ENCODE peak calls at places on chromosomes 13 and 19, in six cellular contexts. Y is suprapubic skin, M is GM12891, R is A549, V is right lobe of liver, Q is transverse colon. F is an unnamed sample.

GRCh38 chr13:98665638-98665995 is 86.9 kb downstream of the SLC15A1 start:
- DNase-seq in Q (no peak), Y (no peak), R (no peak), V (no peak), M (no peak), F (no peak)

GRCh38 chr13:111658150-111659100 is 338.0 kb downstream of the TEX29 start:
- DNase-seq in R (no peak), Q (no peak), V (no peak), M (no peak), Y (no peak), F (no peak)

GRCh38 chr13:30792257-30793000 is 57.1 kb downstream of the ALOX5AP start:
- DNase-seq in Q (peak), M (no peak), R (peak), Y (peak), V (peak), F (peak)

GRCh38 chr19:53037101-53038097 is 7.1 kb upstream of the ERVV-2 start:
- DNase-seq in Q (no peak), Y (no peak), V (no peak), R (no peak), M (no peak), F (no peak)

GRCh38 chr19:42284066-42284501 is 15.0 kb downstream of the CIC start:
- DNase-seq in R (peak), Q (peak), Y (peak), V (peak), M (peak), F (peak)

GRCh38 chr13:79779761-79780160 is 298.8 kb downstream of the NDFIP2 start:
- DNase-seq in M (no peak), V (no peak), Y (no peak), Q (peak), R (no peak), F (no peak)

GRCh38 chr19:50975766-50976165 is 6.4 kb upstream of the KLK6 start:
- DNase-seq in Q (no peak), M (no peak), V (no peak), R (peak), Y (no peak), F (peak)

GRCh38 chr13:98466634-98467236 is 110.2 kb downstream of the STK24 start:
- DNase-seq in R (peak), Q (peak), Y (peak), V (no peak), M (no peak), F (peak)

GRCh38 chr13:35160921-35161320 is 218.9 kb downstream of the NBEA start:
- DNase-seq in V (no peak), R (no peak), Q (no peak), Y (no peak), M (no peak), F (no peak)

GRCh38 chr13:39266426-39266825 is 228.2 kb downstream of the NHLRC3 start:
- DNase-seq in R (no peak), Q (no peak), Y (no peak), V (no peak), M (no peak), F (no peak)

GRCh38 chr13:40187324-40187795 is 479.1 kb downstream of the FOXO1 start:
- DNase-seq in M (no peak), Y (no peak), R (no peak), V (no peak), Q (no peak), F (no peak)

GRCh38 chr19:33675501-33676124 is 53.9 kb downstream of the CHST8 start:
- DNase-seq in Y (peak), R (no peak), Q (no peak), M (no peak), V (no peak), F (no peak)

GRCh38 chr13:73141292-73141771 is 82.5 kb downstream of the KLF5 start:
- DNase-seq in Y (no peak), V (no peak), Q (no peak), M (no peak), R (no peak), F (no peak)

GRCh38 chr13:48156466-48156865 is 61.6 kb upstream of the MED4 start:
- DNase-seq in Y (peak), V (no peak), R (no peak), M (no peak), Q (peak), F (no peak)

GRCh38 chr13:95524270-95524901 is 28.1 kb upstream of the CLDN10 start:
- DNase-seq in V (no peak), R (no peak), Q (no peak), M (no peak), Y (no peak), F (no peak)

GRCh38 chr13:36673838-36674326 is at the start of gene SERTM1:
- DNase-seq in R (no peak), Y (no peak), M (no peak), Q (no peak), V (no peak), F (no peak)

GRCh38 chr13:75495938-75496337 is 14.0 kb upstream of the TBC1D4 start:
- DNase-seq in M (no peak), Q (no peak), V (no peak), R (no peak), Y (no peak), F (no peak)

GRCh38 chr13:99605417-99606321 is 104.4 kb downstream of the TM9SF2 start:
- DNase-seq in R (peak), Q (peak), V (peak), Y (no peak), M (peak), F (peak)

GRCh38 chr13:21826214-21827015 is 155.5 kb downstream of the FGF9 start:
- DNase-seq in V (no peak), Q (no peak), M (no peak), R (no peak), Y (no peak), F (no peak)

GRCh38 chr13:42497798-42498197 is 76.2 kb upstream of the TNFSF11 start:
- DNase-seq in M (peak), Y (no peak), R (no peak), Q (no peak), V (no peak), F (no peak)

GRCh38 chr13:41658057-41658642 is 200.8 kb downstream of the RGCC start:
- DNase-seq in R (no peak), Q (no peak), V (no peak), Y (no peak), M (no peak), F (no peak)

GRCh38 chr13:94419304-94419943 is 60.1 kb downstream of the DCT start:
- DNase-seq in R (no peak), V (no peak), Y (no peak), M (no peak), Q (no peak), F (peak)

DNA sequence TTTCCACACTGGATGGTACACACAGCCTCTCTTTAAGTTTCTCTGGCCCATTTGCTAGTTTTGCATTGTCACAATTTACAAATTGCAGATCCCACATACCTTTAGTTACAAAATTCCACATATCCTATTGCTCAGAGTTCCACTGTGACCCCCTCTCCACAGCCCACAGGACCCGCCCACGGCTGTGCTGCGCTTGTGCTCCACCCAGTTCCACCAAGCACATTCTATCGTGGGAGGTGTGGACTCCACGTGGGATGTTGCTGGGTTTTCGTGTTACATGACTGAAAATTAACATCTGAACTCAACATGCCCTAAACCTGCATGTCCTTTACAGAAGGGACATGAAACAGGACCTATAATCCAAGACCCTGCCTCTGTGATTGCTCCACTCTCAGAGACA is 423.0 kb downstream of the IRS2 start:
- DNase-seq in V (no peak), M (no peak), R (no peak), Q (no peak), Y (no peak), F (no peak)
- TF ChIP-seq POLR2A in V (no peak), M (no peak), R (no peak), Q (no peak), Y (no peak), F (no peak)

DNA sequence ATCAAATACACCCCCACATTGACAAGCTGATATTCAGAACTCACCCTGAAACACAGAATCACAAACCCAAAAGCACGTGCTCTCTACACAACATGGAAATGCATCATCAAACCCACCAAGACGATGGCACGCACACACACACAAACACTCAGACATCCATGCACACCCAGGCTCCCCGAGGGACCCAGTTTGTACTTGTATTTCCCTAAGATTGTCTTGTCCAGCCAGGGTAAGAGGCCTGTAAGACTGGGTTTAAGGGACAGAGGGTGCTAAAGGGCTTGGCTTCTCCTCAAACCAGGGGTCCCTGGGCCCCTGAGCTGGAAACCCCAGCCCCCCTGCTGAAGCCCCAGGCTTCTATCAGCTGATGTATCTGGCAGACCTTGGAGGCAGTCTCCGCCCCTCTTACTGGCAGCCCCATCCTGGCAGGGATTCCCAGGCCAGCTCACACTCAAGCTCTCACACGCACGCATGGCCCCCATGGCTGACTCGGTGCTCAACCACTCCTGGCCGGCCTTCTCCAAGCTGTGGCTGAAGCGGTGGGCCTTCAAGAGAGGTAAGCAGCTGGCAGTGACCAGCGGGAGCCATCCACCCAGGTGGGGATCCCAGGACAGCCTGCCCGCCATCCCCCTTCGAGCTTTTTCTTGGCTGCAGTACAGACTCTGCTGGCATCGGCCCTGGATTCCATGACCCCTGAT is 6.6 kb downstream of the ARHGEF18 start:
- DNase-seq in M (no peak), Y (no peak), Q (peak), R (no peak), V (peak), F (no peak)
- TF ChIP-seq POLR2A in M (no peak), Y (no peak), Q (no peak), R (no peak), V (no peak), F (no peak)

GRCh38 chr19:4068058-4068966 is 1.6 kb upstream of the ZBTB7A start:
- DNase-seq in M (no peak), Y (no peak), V (no peak), R (no peak), Q (peak), F (no peak)

GRCh38 chr19:4066682-4067395 is at the start of gene ZBTB7A:
- DNase-seq in R (peak), Q (peak), M (no peak), Y (peak), V (peak), F (peak)

GRCh38 chr19:4069331-4069959 is 2.7 kb upstream of the ZBTB7A start:
- DNase-seq in M (no peak), R (no peak), Y (no peak), V (no peak), Q (peak), F (no peak)

GRCh38 chr19:4066176-4066606 is 508 bp downstream of the ZBTB7A start:
- DNase-seq in Q (peak), M (no peak), Y (peak), V (peak), R (no peak), F (no peak)

DNA sequence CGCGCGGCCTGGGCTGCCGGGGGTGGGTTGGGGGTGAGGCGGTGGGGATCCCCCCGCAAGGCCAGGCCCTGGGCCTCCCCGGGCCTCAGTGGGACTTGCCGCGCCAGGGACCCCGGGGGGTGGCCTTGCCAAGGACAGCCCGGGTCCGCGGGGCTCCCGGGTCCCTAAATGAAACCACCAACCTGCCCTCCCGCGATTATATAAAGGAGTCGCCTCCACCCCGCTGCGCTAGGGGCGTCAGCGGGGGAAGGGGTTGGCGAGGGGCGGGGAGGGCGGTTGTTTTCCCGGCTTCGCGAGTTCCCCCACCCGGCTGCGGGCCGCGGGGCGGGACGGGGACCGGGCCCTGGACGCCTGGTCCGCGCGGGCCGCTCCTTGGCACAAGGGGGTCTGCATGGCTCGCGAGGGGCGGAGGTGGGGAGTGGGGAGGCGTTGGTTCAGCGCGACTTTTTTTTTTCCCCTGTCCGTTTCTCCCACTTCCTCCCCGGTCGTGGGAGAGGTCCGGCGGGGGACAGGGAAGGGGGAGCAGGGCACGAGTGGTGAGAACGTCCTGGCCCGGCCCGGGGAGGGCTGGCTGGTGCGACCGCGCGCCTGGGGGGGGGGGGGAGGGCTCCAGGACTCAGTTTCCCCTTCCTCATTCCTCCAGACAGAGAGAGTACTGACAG is 828 bp upstream of the ZBTB7A start:
- DNase-seq in R (no peak), V (no peak), Q (no peak), M (no peak), Y (peak), F (no peak)
- TF ChIP-seq POLR2A in R (peak), V (peak), Q (peak), M (no peak), Y (no peak), F (no peak)

GRCh38 chr19:37931941-37932655 is 25.1 kb downstream of the SIPA1L3 start:
- DNase-seq in Q (peak), V (peak), R (peak), M (peak), Y (peak), F (peak)
- TF ChIP-seq POLR2A in Q (peak), V (peak), R (peak), M (no peak), Y (no peak), F (no peak)

DNA sequence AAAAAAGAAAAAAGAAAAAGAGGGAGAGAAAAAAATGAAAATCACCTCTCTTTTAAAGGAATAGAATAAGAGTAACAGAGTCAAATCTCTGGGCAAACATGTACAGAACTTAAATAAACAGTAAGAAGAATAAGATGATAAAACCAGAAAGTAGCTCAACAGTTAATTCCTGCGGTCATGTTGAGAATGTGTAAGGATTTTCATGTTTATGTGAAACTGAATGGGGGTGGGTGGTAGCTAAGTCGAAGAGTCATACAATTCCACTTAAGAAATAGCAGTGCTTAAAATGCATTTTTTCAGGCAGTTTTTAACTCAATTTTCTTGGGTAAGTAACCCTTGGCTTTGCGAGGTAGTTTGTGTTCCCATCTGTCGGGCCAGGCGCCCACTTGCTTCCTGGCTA is 60.9 kb downstream of the PEX11G start:
- DNase-seq in M (no peak), R (no peak), Q (no peak), Y (no peak), V (no peak), F (no peak)
- TF ChIP-seq POLR2A in M (no peak), R (no peak), Q (no peak), Y (no peak), V (no peak), F (no peak)

GRCh38 chr19:36215276-36216171 is 618 bp downstream of the ZNF146 start:
- DNase-seq in Y (no peak), Q (peak), M (no peak), V (no peak), R (peak), F (no peak)
- TF ChIP-seq POLR2A in Y (no peak), Q (no peak), M (no peak), V (peak), R (no peak), F (no peak)

GRCh38 chr19:1151037-1151716 is 22.9 kb downstream of the SBNO2 start:
- DNase-seq in V (peak), M (no peak), Q (no peak), Y (no peak), R (no peak), F (no peak)
- TF ChIP-seq POLR2A in V (no peak), M (no peak), Q (no peak), Y (no peak), R (no peak), F (no peak)

GRCh38 chr13:45350152-45350551 is 9.2 kb upstream of the TPT1 start:
- DNase-seq in M (no peak), R (no peak), Q (no peak), Y (no peak), V (no peak), F (no peak)
- TF ChIP-seq POLR2A in M (no peak), R (no peak), Q (no peak), Y (no peak), V (no peak), F (no peak)

GRCh38 chr13:74166286-74166685 is 32.1 kb upstream of the KLF12 start:
- DNase-seq in R (no peak), M (no peak), Y (no peak), Q (no peak), V (no peak), F (no peak)

GRCh38 chr13:74168263-74168675 is 34.1 kb upstream of the KLF12 start:
- DNase-seq in V (peak), Q (no peak), Y (no peak), M (no peak), R (no peak), F (no peak)

GRCh38 chr13:74173822-74174221 is 39.6 kb upstream of the KLF12 start:
- DNase-seq in R (no peak), M (no peak), V (no peak), Y (no peak), Q (no peak), F (no peak)

GRCh38 chr13:74174810-74175209 is 40.6 kb upstream of the KLF12 start:
- DNase-seq in Q (no peak), M (no peak), Y (no peak), V (no peak), R (no peak), F (no peak)

GRCh38 chr13:74171621-74172020 is 37.4 kb upstream of the KLF12 start:
- DNase-seq in V (no peak), R (no peak), Y (no peak), M (no peak), Q (no peak), F (no peak)
- TF ChIP-seq POLR2A in V (no peak), R (no peak), Y (no peak), M (no peak), Q (no peak), F (no peak)

F was measured in H54.